ENCODE peak calls at places on chromosomes 5 and 9, in eight cellular contexts. U is heart right ventricle; J is sigmoid colon; D is tibial nerve; P is cardiac muscle cell; S is CD4-positive, alpha-beta memory T cell; K is heart left ventricle; L is A549. M is an unnamed sample. For H3K9me3 and H3K4me1, the result is how much of the 10 kb centered on the place peaks cover.

GRCh38 chr5:134092875-134093274 is 21.6 kb upstream of the TCF7 start:
- DNase-seq in D (no peak), K (no peak), J (no peak), L (no peak), S (no peak), U (no peak), P (no peak), M (no peak)

GRCh38 chr5:83718195-83718825 is 2.3 kb downstream of the HAPLN1 start:
- DNase-seq in S (peak), P (peak), D (no peak), L (peak), J (no peak), K (peak), U (no peak), M (no peak)

GRCh38 chr9:116504081-116504480 is 183.0 kb upstream of the TRIM32 start:
- DNase-seq in U (no peak), S (no peak), L (no peak), P (no peak), K (no peak), D (no peak), J (no peak), M (no peak)

GRCh38 chr5:118006229-118006628 is 982.1 kb downstream of the DTWD2 start:
- DNase-seq in J (no peak), L (no peak), S (no peak), D (no peak), P (no peak), K (peak), U (no peak), M (no peak)

GRCh38 chr9:27353405-27354229 is 56.7 kb upstream of the EQTN start:
- DNase-seq in U (no peak), J (no peak), S (no peak), K (no peak), D (no peak), L (no peak), P (no peak), M (no peak)

GRCh38 chr9:130446111-130446861 is 1.5 kb downstream of the ASS1 start:
- DNase-seq in J (peak), P (peak), K (peak), S (no peak), D (peak), U (peak), L (no peak), M (no peak)

GRCh38 chr5:169731221-169731620 is 94.1 kb downstream of the DOCK2 start:
- DNase-seq in U (no peak), J (no peak), S (no peak), D (no peak), K (no peak), L (no peak), P (no peak), M (no peak)

GRCh38 chr5:3740546-3741371 is 145.1 kb downstream of the IRX1 start:
- DNase-seq in D (no peak), U (no peak), K (no peak), L (no peak), J (no peak), P (no peak), S (no peak), M (no peak)

GRCh38 chr9:135989722-135990467 is 28.7 kb upstream of the UBAC1 start:
- DNase-seq in L (no peak), J (no peak), S (peak), K (no peak), D (no peak), U (peak), P (no peak), M (peak)

GRCh38 chr5:145715412-145715811 is 119.7 kb downstream of the PRELID2 start:
- DNase-seq in K (no peak), J (no peak), S (no peak), D (no peak), L (no peak), P (no peak), U (no peak), M (no peak)

GRCh38 chr9:2600307-2600706 is 21.3 kb upstream of the VLDLR start:
- DNase-seq in D (no peak), S (no peak), K (no peak), P (no peak), J (no peak), L (no peak), U (no peak), M (no peak)

GRCh38 chr9:6686396-6686795 is 40.9 kb upstream of the GLDC start:
- DNase-seq in U (no peak), S (no peak), J (no peak), K (no peak), L (no peak), D (no peak), P (peak), M (no peak)

GRCh38 chr9:131682261-131682660 is 57.6 kb downstream of the RAPGEF1 start:
- DNase-seq in D (no peak), L (no peak), J (no peak), P (no peak), S (no peak), U (no peak), K (no peak), M (no peak)

GRCh38 chr5:79318935-79319614 is 83.1 kb downstream of the JMY start:
- DNase-seq in P (peak), J (no peak), L (no peak), U (no peak), D (no peak), S (no peak), K (no peak), M (no peak)

GRCh38 chr5:39360483-39361071 is 3.7 kb downstream of the C9 start:
- DNase-seq in P (no peak), J (no peak), L (no peak), U (no peak), D (no peak), K (no peak), S (no peak), M (no peak)

GRCh38 chr5:33023649-33024048 is 312.5 kb downstream of the NPR3 start:
- DNase-seq in D (no peak), K (no peak), U (no peak), J (no peak), S (no peak), P (no peak), L (no peak), M (no peak)

GRCh38 chr5:171269717-171270116 is 39.3 kb upstream of the TLX3 start:
- DNase-seq in S (no peak), J (no peak), U (no peak), K (no peak), D (no peak), L (no peak), P (peak), M (no peak)

GRCh38 chr9:6147847-6148246 is 67.8 kb upstream of the IL33 start:
- DNase-seq in J (no peak), P (no peak), D (no peak), S (no peak), K (no peak), U (no peak), L (no peak), M (no peak)

GRCh38 chr5:103133231-103133630 is 13.1 kb downstream of the PPIP5K2 start:
- DNase-seq in P (no peak), J (no peak), K (no peak), D (no peak), L (no peak), S (no peak), U (no peak), M (no peak)

GRCh38 chr9:117073539-117074336 is 341.1 kb downstream of the ASTN2 start:
- DNase-seq in P (peak), S (no peak), K (no peak), U (no peak), L (peak), J (no peak), D (no peak), M (no peak)

GRCh38 chr5:135138116-135138850 is 104.3 kb upstream of the PITX1 start:
- DNase-seq in D (no peak), U (no peak), S (no peak), L (no peak), K (no peak), P (no peak), J (no peak), M (no peak)

GRCh38 chr5:98839469-98840383 is 66.3 kb downstream of the RGMB start:
- DNase-seq in U (no peak), K (no peak), L (no peak), J (no peak), D (no peak), P (peak), S (no peak), M (no peak)

GRCh38 chr5:179549973-179550510 is 312 bp upstream of the RUFY1 start:
- DNase-seq in L (no peak), K (no peak), U (no peak), J (no peak), S (no peak), P (no peak), D (no peak), M (no peak)

GRCh38 chr5:168651654-168652053 is 72.5 kb upstream of the PANK3 start:
- DNase-seq in D (no peak), U (no peak), S (no peak), K (no peak), P (peak), L (peak), J (no peak), M (no peak)

GRCh38 chr5:24535646-24536045 is 109.1 kb downstream of the CDH10 start:
- DNase-seq in L (no peak), P (no peak), K (no peak), J (no peak), S (no peak), D (no peak), U (no peak), M (no peak)

GRCh38 chr9:124770359-124771020 is 621 bp downstream of the NR6A1 start:
- DNase-seq in J (peak), P (no peak), D (no peak), L (peak), U (no peak), S (peak), K (peak), M (no peak)

GRCh38 chr9:95284152-95284551 is 33.4 kb downstream of the FANCC start:
- DNase-seq in L (no peak), D (no peak), P (no peak), J (no peak), S (no peak), K (no peak), U (no peak), M (no peak)

GRCh38 chr9:34463098-34463900 is 4.7 kb downstream of the DNAI1 start:
- DNase-seq in K (no peak), P (peak), D (no peak), L (peak), J (no peak), U (no peak), S (no peak), M (no peak)

GRCh38 chr5:90410178-90410762 is 714 bp upstream of the CETN3 start:
- DNase-seq in D (no peak), J (no peak), K (no peak), U (no peak), L (no peak), P (peak), S (no peak), M (no peak)

GRCh38 chr9:126504977-126505455 is 108.7 kb upstream of the LMX1B start:
- DNase-seq in J (peak), D (no peak), P (no peak), K (no peak), S (no peak), U (no peak), L (no peak), M (no peak)

GRCh38 chr5:174837919-174838902 is 113.8 kb downstream of the MSX2 start:
- DNase-seq in K (no peak), L (peak), P (peak), U (no peak), D (no peak), J (peak), S (no peak), M (no peak)

GRCh38 chr9:6552033-6552737 is 93.3 kb downstream of the GLDC start:
- DNase-seq in S (no peak), U (no peak), D (no peak), P (peak), J (no peak), L (no peak), K (no peak), M (no peak)

GRCh38 chr5:91885291-91886265 is 502.5 kb upstream of the ARRDC3 start:
- DNase-seq in P (no peak), U (no peak), S (no peak), J (no peak), L (no peak), D (no peak), K (no peak), M (no peak)

GRCh38 chr9:134891016-134891589 is 10.5 kb downstream of the FCN2 start:
- DNase-seq in U (no peak), L (no peak), D (no peak), K (no peak), P (no peak), J (no peak), S (no peak), M (no peak)

GRCh38 chr5:149360262-149360661 is 2.4 kb downstream of the PCYOX1L start:
- DNase-seq in S (no peak), P (no peak), L (no peak), K (no peak), D (no peak), U (no peak), J (no peak), M (no peak)

GRCh38 chr9:92952861-92953620 is 5.7 kb downstream of the FGD3 start:
- DNase-seq in L (no peak), D (no peak), K (no peak), P (peak), S (no peak), U (no peak), J (no peak), M (no peak)

GRCh38 chr9:92657296-92658094 is 12.4 kb downstream of the IPPK start:
- DNase-seq in P (no peak), J (no peak), S (no peak), K (no peak), D (no peak), U (no peak), L (peak), M (no peak)

GRCh38 chr5:169125571-169125970 is 175.4 kb downstream of the SLIT3 start:
- DNase-seq in S (no peak), P (no peak), D (no peak), L (no peak), J (no peak), K (no peak), U (no peak), M (no peak)

GRCh38 chr5:99088309-99088708 is 159.5 kb upstream of the CHD1 start:
- DNase-seq in K (no peak), P (no peak), L (no peak), D (no peak), J (no peak), U (no peak), S (no peak), M (no peak)

GRCh38 chr5:8892931-8893330 is 652.9 kb downstream of the SEMA5A start:
- DNase-seq in S (no peak), J (no peak), D (no peak), K (no peak), U (no peak), L (no peak), P (no peak), M (no peak)
- H3K9me3 ChIP-seq in S (under half), J (under half), D (under half), K (under half), U (under half), L (under half), P (under half), M (under half)

DNA sequence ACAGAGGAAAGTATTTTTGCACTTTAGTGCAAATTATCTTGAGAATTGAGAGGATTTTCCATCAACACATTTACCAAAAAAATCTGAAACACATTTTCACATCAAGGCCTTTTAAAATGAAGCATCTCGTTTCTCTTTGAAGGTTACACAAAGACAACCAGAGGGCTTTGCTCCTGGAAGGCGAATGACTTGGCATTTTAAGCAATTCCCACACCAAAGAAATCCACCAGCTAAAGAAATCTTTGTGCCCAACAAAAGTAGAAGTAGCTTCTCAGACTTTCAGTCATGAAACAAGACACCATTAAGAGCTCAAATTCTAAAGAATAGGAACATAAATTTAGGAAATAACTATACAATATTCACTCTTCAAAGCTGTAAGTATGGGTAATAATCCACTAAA is 59.9 kb downstream of the HABP4 start:
- DNase-seq in P (no peak), K (no peak), U (no peak), J (no peak), D (no peak), S (no peak), L (no peak), M (no peak)
- H3K4me3 ChIP-seq in P (no peak), K (no peak), U (no peak), J (no peak), D (no peak), S (no peak), L (no peak), M (no peak)

GRCh38 chr5:143229426-143229895 is 174.0 kb downstream of the NR3C1 start:
- DNase-seq in U (no peak), K (no peak), J (peak), S (peak), L (no peak), P (no peak), D (no peak), M (no peak)

GRCh38 chr5:143231426-143231825 is 172.1 kb downstream of the NR3C1 start:
- DNase-seq in K (no peak), U (no peak), P (peak), S (no peak), D (no peak), J (peak), L (no peak), M (no peak)

GRCh38 chr5:143229896-143230675 is 173.4 kb downstream of the NR3C1 start:
- DNase-seq in D (no peak), K (no peak), J (peak), U (no peak), L (no peak), P (no peak), S (peak), M (no peak)

GRCh38 chr5:143231973-143232812 is 171.3 kb downstream of the NR3C1 start:
- DNase-seq in D (no peak), S (no peak), U (no peak), L (no peak), K (no peak), J (peak), P (no peak), M (no peak)

DNA sequence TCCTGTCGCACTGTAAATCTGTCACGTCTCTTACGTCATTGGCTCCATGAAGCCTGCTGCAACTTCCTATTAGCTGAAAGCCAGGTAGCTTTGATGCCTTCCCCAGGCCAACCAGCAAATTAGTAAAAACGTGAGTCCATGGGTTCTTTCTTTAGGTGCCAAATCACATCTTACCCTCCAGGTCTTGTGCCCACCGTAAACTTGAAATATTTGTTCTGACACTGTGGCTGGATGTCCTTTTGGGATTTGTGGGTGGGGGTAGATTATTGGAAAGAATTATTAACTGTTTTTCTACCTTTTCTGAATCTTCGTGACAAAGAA is 172.8 kb downstream of the NR3C1 start:
- DNase-seq in J (no peak), U (no peak), D (no peak), S (no peak), K (no peak), P (no peak), L (no peak), M (no peak)
- H3K4me1 ChIP-seq in J (under half), U (under half), D (under half), S (under half), K (under half), P (under half), L (under half), M (under half)

GRCh38 chr5:81767938-81768337 is 17.0 kb upstream of the SSBP2 start:
- DNase-seq in J (no peak), K (no peak), S (no peak), P (peak), U (no peak), D (no peak), L (no peak), M (no peak)
- H3K9me3 ChIP-seq in J (under half), K (under half), S (under half), P (under half), U (under half), D (under half), L (under half), M (under half)

GRCh38 chr9:121700165-121700830 is 48.9 kb downstream of the DAB2IP start:
- DNase-seq in S (no peak), L (peak), K (peak), D (peak), P (peak), U (peak), J (peak), M (peak)

GRCh38 chr9:121699271-121700164 is 48.1 kb downstream of the DAB2IP start:
- DNase-seq in S (peak), P (peak), K (peak), D (peak), L (no peak), J (peak), U (peak), M (no peak)

GRCh38 chr9:121700831-121701419 is 49.5 kb downstream of the DAB2IP start:
- DNase-seq in L (no peak), P (no peak), K (peak), J (no peak), U (peak), S (no peak), D (no peak), M (no peak)

GRCh38 chr9:121703014-121703734 is 51.7 kb downstream of the DAB2IP start:
- DNase-seq in L (no peak), P (no peak), K (no peak), D (no peak), J (no peak), U (no peak), S (no peak), M (no peak)

DNA sequence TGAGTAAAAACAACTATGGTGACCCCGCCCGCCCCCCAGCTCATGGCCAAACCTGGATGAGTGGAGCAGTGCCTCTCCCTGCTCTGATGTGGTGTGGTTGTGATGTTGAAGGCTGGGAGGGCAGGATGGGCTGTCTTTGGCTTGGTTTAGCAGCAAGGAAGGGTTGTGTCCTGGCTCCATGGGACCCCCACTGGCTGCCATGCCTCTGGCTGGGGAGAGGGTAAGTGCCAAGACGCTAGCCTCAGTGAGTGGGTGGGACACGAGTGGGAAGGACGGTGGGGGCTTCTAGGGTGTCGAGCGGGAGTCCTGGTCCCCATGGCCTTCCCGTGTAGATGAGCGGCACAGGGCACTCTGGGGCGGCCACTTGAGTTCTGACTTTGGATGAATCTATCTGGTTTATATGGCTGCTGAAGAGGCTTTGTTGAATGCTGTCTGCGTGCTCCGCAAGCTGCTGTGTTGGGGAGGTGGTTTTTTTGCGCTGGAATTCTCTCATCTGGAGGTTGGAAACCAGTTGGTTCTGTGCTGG is 50.4 kb downstream of the DAB2IP start:
- DNase-seq in S (no peak), D (no peak), L (no peak), P (no peak), J (no peak), U (no peak), K (no peak), M (no peak)
- H3K4me3 ChIP-seq in S (no peak), D (no peak), L (no peak), P (no peak), J (no peak), U (no peak), K (no peak), M (no peak)

M was measured in naive thymus-derived CD4-positive, alpha-beta T cell.